ENCODE peak calls at places on chromosomes 3 and 15, in six cellular contexts. Y is body of pancreas; Z is Kasumi-1; R is B cell; H is stimulated activated naive B cell treated with anti-CD40 and anti-IgM and Interleukin-4, amounts not matched to agents 10 μg/mL and 1 μg/mL and 100 μg/mL, for 72 hours; A is mammary epithelial cell. F is an unnamed sample.
A peak's percentile ranks its signal among the peaks of the same experiment; 100 is the strongest.

GRCh38 chr15:28125673-28126651 is 26.8 kb upstream of the OCA2 start:
- DNase-seq in Y (peak; percentile 20), H (no peak), A (peak; percentile 15), Z (no peak), R (no peak), F (no peak)

GRCh38 chr3:182241777-182242556 is 530.2 kb downstream of the SOX2 start:
- DNase-seq in Z (no peak), H (no peak), A (no peak), R (no peak), Y (peak; percentile 52), F (no peak)

GRCh38 chr3:63344676-63345075 is 66.6 kb downstream of the SYNPR start:
- DNase-seq in H (no peak), Y (no peak), R (no peak), A (no peak), Z (no peak), F (no peak)

GRCh38 chr3:183725387-183725786 is 27.8 kb downstream of the YEATS2 start:
- DNase-seq in R (no peak), A (no peak), Z (no peak), Y (no peak), H (no peak), F (no peak)

GRCh38 chr3:190892328-190893011 is 30.0 kb upstream of the GMNC start:
- DNase-seq in A (no peak), H (no peak), Y (no peak), R (no peak), Z (no peak), F (no peak)

GRCh38 chr3:71710906-71711494 is 14.2 kb downstream of the EIF4E3 start:
- DNase-seq in Y (no peak), H (no peak), R (peak; percentile 47), Z (peak; percentile 46), A (peak; percentile 33), F (no peak)

GRCh38 chr3:33732394-33732793 is 14.3 kb upstream of the CLASP2 start:
- DNase-seq in Y (no peak), Z (no peak), R (no peak), H (no peak), A (no peak), F (no peak)

GRCh38 chr3:167941234-167941995 is 154.3 kb downstream of the GOLIM4 start:
- DNase-seq in R (no peak), H (no peak), Y (peak; percentile 67), A (peak; percentile 61), Z (peak; percentile 99), F (peak; percentile 29)

GRCh38 chr3:184015381-184016019 is 2.2 kb downstream of the ABCC5 start:
- DNase-seq in Z (no peak), R (no peak), Y (peak; percentile 17), H (no peak), A (no peak), F (no peak)

GRCh38 chr3:128734523-128735189 is 8.7 kb downstream of the RAB7A start:
- DNase-seq in A (no peak), Y (no peak), R (no peak), H (no peak), Z (no peak), F (no peak)

GRCh38 chr15:38266247-38266996 is 13.8 kb downstream of the SPRED1 start:
- DNase-seq in H (no peak), R (no peak), A (no peak), Y (no peak), Z (no peak), F (no peak)

GRCh38 chr15:31306426-31307269 is 20.0 kb upstream of the KLF13 start:
- DNase-seq in H (no peak), Y (no peak), Z (no peak), R (no peak), A (peak; percentile 12), F (peak; percentile 29)

GRCh38 chr3:55482496-55483195 is 4.5 kb downstream of the WNT5A start:
- DNase-seq in Y (no peak), H (no peak), A (no peak), Z (no peak), R (no peak), F (no peak)

GRCh38 chr3:13427662-13428603 is 7.8 kb upstream of the NUP210 start:
- DNase-seq in H (no peak), R (peak; percentile 49), Y (no peak), A (no peak), Z (no peak), F (no peak)

GRCh38 chr15:98609144-98609852 is 39.0 kb upstream of the IGF1R start:
- DNase-seq in H (no peak), R (no peak), A (peak; percentile 78), Y (peak; percentile 19), Z (no peak), F (no peak)

GRCh38 chr3:4581452-4581851 is 88.3 kb downstream of the ITPR1 start:
- DNase-seq in R (no peak), Z (no peak), Y (no peak), H (no peak), A (no peak), F (no peak)

GRCh38 chr15:61415617-61416120 is 186.6 kb upstream of the RORA start:
- DNase-seq in H (no peak), Y (no peak), R (no peak), A (no peak), Z (no peak), F (no peak)

GRCh38 chr3:46566040-46566631 is at the start of gene LRRC2:
- DNase-seq in A (peak; percentile 23), R (no peak), Z (no peak), Y (peak; percentile 60), H (no peak), F (no peak)

GRCh38 chr3:100710355-100711198 is 1.3 kb downstream of the TFG start:
- DNase-seq in Y (peak; percentile 38), H (peak; percentile 64), R (peak; percentile 33), A (peak; percentile 75), Z (peak; percentile 84), F (no peak)

GRCh38 chr3:42019953-42020260 is 58.0 kb upstream of the ULK4 start:
- DNase-seq in Z (no peak), Y (no peak), A (no peak), H (no peak), R (no peak), F (no peak)

GRCh38 chr15:74011610-74012009 is 17.1 kb downstream of the PML start:
- DNase-seq in Z (peak; percentile 52), Y (peak; percentile 36), H (no peak), R (no peak), A (no peak), F (peak; percentile 53)

GRCh38 chr15:39594056-39594763 is 13.3 kb downstream of the THBS1 start:
- DNase-seq in R (no peak), A (peak; percentile 24), H (no peak), Y (no peak), Z (no peak), F (no peak)

F was measured in lung.